ENCODE peak calls at places on chromosomes 2 and 18, in five cellular contexts. One of them, this sample, is unnamed.

GRCh38 chr18:31399336-31400032 is 22.9 kb downstream of the DSG4 start:
- DNase-seq in lower lobe of right lung: no peak
- DNase-seq in IMR-90: no peak
- DNase-seq in neural progenitor cell: no peak
- DNase-seq in astrocyte of the spinal cord: peak
- DNase-seq in this sample: no peak

GRCh38 chr2:29130295-29130694 is 15.1 kb downstream of the CLIP4 start:
- DNase-seq in lower lobe of right lung: no peak
- DNase-seq in IMR-90: peak
- DNase-seq in neural progenitor cell: no peak
- DNase-seq in astrocyte of the spinal cord: peak
- DNase-seq in this sample: no peak

GRCh38 chr2:8669157-8669852 is 12.6 kb upstream of the ID2 start:
- DNase-seq in lower lobe of right lung: no peak
- DNase-seq in IMR-90: peak
- DNase-seq in neural progenitor cell: no peak
- DNase-seq in astrocyte of the spinal cord: peak
- DNase-seq in this sample: peak

GRCh38 chr2:107712857-107713256 is 113.8 kb upstream of the RGPD4 start:
- DNase-seq in lower lobe of right lung: no peak
- DNase-seq in IMR-90: no peak
- DNase-seq in neural progenitor cell: no peak
- DNase-seq in astrocyte of the spinal cord: no peak
- DNase-seq in this sample: no peak

GRCh38 chr18:56043691-56044090 is 455.7 kb upstream of the TCF4 start:
- DNase-seq in lower lobe of right lung: no peak
- DNase-seq in IMR-90: no peak
- DNase-seq in neural progenitor cell: no peak
- DNase-seq in astrocyte of the spinal cord: peak
- DNase-seq in this sample: no peak

GRCh38 chr18:3579701-3580100 is 129.7 kb downstream of the TGIF1 start:
- DNase-seq in lower lobe of right lung: no peak
- DNase-seq in IMR-90: peak
- DNase-seq in neural progenitor cell: no peak
- DNase-seq in astrocyte of the spinal cord: peak
- DNase-seq in this sample: no peak

GRCh38 chr18:2912357-2913299 is 65.8 kb downstream of the EMILIN2 start:
- DNase-seq in lower lobe of right lung: no peak
- DNase-seq in IMR-90: no peak
- DNase-seq in neural progenitor cell: no peak
- DNase-seq in astrocyte of the spinal cord: no peak
- DNase-seq in this sample: no peak

GRCh38 chr2:241064008-241064801 is 37.9 kb downstream of the MTERF4 start:
- DNase-seq in lower lobe of right lung: peak
- DNase-seq in IMR-90: no peak
- DNase-seq in neural progenitor cell: no peak
- DNase-seq in astrocyte of the spinal cord: no peak
- DNase-seq in this sample: peak

GRCh38 chr18:55838841-55839240 is 250.8 kb upstream of the TCF4 start:
- DNase-seq in lower lobe of right lung: no peak
- DNase-seq in IMR-90: peak
- DNase-seq in neural progenitor cell: no peak
- DNase-seq in astrocyte of the spinal cord: peak
- DNase-seq in this sample: no peak

GRCh38 chr2:224457408-224458096 is 55.6 kb upstream of the FAM124B start:
- DNase-seq in lower lobe of right lung: no peak
- DNase-seq in IMR-90: no peak
- DNase-seq in neural progenitor cell: no peak
- DNase-seq in astrocyte of the spinal cord: no peak
- DNase-seq in this sample: no peak

GRCh38 chr2:202171246-202171833 is 67.1 kb downstream of the SUMO1 start:
- DNase-seq in lower lobe of right lung: no peak
- DNase-seq in IMR-90: no peak
- DNase-seq in neural progenitor cell: peak
- DNase-seq in astrocyte of the spinal cord: peak
- DNase-seq in this sample: no peak

GRCh38 chr2:42917374-42918017 is 125.1 kb upstream of the HAAO start:
- DNase-seq in lower lobe of right lung: no peak
- DNase-seq in IMR-90: peak
- DNase-seq in neural progenitor cell: no peak
- DNase-seq in astrocyte of the spinal cord: peak
- DNase-seq in this sample: peak

GRCh38 chr18:75111673-75112485 is 97.1 kb downstream of the PTGR3 start:
- DNase-seq in lower lobe of right lung: no peak
- DNase-seq in IMR-90: peak
- DNase-seq in neural progenitor cell: no peak
- DNase-seq in astrocyte of the spinal cord: no peak
- DNase-seq in this sample: no peak

GRCh38 chr2:96734899-96735585 is 4.8 kb downstream of the LMAN2L start:
- DNase-seq in lower lobe of right lung: no peak
- DNase-seq in IMR-90: peak
- DNase-seq in neural progenitor cell: no peak
- DNase-seq in astrocyte of the spinal cord: no peak
- DNase-seq in this sample: no peak

GRCh38 chr2:128304715-128305554 is 13.7 kb downstream of the HS6ST1 start:
- DNase-seq in lower lobe of right lung: peak
- DNase-seq in IMR-90: peak
- DNase-seq in neural progenitor cell: peak
- DNase-seq in astrocyte of the spinal cord: peak
- DNase-seq in this sample: peak

GRCh38 chr2:75605770-75606535 is 40.6 kb upstream of the MRPL19 start:
- DNase-seq in lower lobe of right lung: peak
- DNase-seq in IMR-90: peak
- DNase-seq in neural progenitor cell: peak
- DNase-seq in astrocyte of the spinal cord: peak
- DNase-seq in this sample: no peak

GRCh38 chr2:36338827-36339145 is 16.8 kb upstream of the CRIM1 start:
- DNase-seq in lower lobe of right lung: no peak
- DNase-seq in IMR-90: peak
- DNase-seq in neural progenitor cell: no peak
- DNase-seq in astrocyte of the spinal cord: peak
- DNase-seq in this sample: no peak

GRCh38 chr2:175236930-175237329 is 55.4 kb upstream of the ATP5MC3 start:
- DNase-seq in lower lobe of right lung: no peak
- DNase-seq in IMR-90: no peak
- DNase-seq in neural progenitor cell: no peak
- DNase-seq in astrocyte of the spinal cord: no peak
- DNase-seq in this sample: no peak

GRCh38 chr18:76430636-76431035 is 64.4 kb downstream of the ZNF516 start:
- DNase-seq in lower lobe of right lung: no peak
- DNase-seq in IMR-90: peak
- DNase-seq in neural progenitor cell: no peak
- DNase-seq in astrocyte of the spinal cord: peak
- DNase-seq in this sample: no peak

GRCh38 chr2:215355801-215356200 is 43.9 kb downstream of the ATIC start:
- DNase-seq in lower lobe of right lung: no peak
- DNase-seq in IMR-90: peak
- DNase-seq in neural progenitor cell: no peak
- DNase-seq in astrocyte of the spinal cord: peak
- DNase-seq in this sample: no peak

GRCh38 chr2:215356948-215357461 is 45.1 kb downstream of the ATIC start:
- DNase-seq in lower lobe of right lung: no peak
- DNase-seq in IMR-90: peak
- DNase-seq in neural progenitor cell: no peak
- DNase-seq in astrocyte of the spinal cord: peak
- DNase-seq in this sample: no peak

GRCh38 chr2:215356334-215356947 is 44.6 kb downstream of the ATIC start:
- DNase-seq in lower lobe of right lung: no peak
- DNase-seq in IMR-90: no peak
- DNase-seq in neural progenitor cell: no peak
- DNase-seq in astrocyte of the spinal cord: peak
- DNase-seq in this sample: no peak

GRCh38 chr2:215352602-215353001 is 40.7 kb downstream of the ATIC start:
- DNase-seq in lower lobe of right lung: no peak
- DNase-seq in IMR-90: no peak
- DNase-seq in neural progenitor cell: no peak
- DNase-seq in astrocyte of the spinal cord: no peak
- DNase-seq in this sample: no peak

GRCh38 chr2:215354771-215355695 is 43.2 kb downstream of the ATIC start:
- DNase-seq in lower lobe of right lung: no peak
- DNase-seq in IMR-90: peak
- DNase-seq in neural progenitor cell: no peak
- DNase-seq in astrocyte of the spinal cord: peak
- DNase-seq in this sample: no peak
- H3K4me3 ChIP-seq in lower lobe of right lung: no peak
- H3K4me3 ChIP-seq in IMR-90: no peak
- H3K4me3 ChIP-seq in neural progenitor cell: no peak
- H3K4me3 ChIP-seq in astrocyte of the spinal cord: no peak
- H3K4me3 ChIP-seq in this sample: no peak

GRCh38 chr18:49654347-49654746 is 92.5 kb downstream of the LIPG start:
- DNase-seq in lower lobe of right lung: no peak
- DNase-seq in IMR-90: no peak
- DNase-seq in neural progenitor cell: no peak
- DNase-seq in astrocyte of the spinal cord: no peak
- DNase-seq in this sample: no peak
- H3K4me3 ChIP-seq in lower lobe of right lung: no peak
- H3K4me3 ChIP-seq in IMR-90: no peak
- H3K4me3 ChIP-seq in neural progenitor cell: no peak
- H3K4me3 ChIP-seq in astrocyte of the spinal cord: no peak
- H3K4me3 ChIP-seq in this sample: no peak

GRCh38 chr18:58255701-58256311 is 211.8 kb downstream of the NEDD4L start:
- DNase-seq in lower lobe of right lung: no peak
- DNase-seq in IMR-90: no peak
- DNase-seq in neural progenitor cell: no peak
- DNase-seq in astrocyte of the spinal cord: no peak
- DNase-seq in this sample: no peak
- H3K4me3 ChIP-seq in lower lobe of right lung: no peak
- H3K4me3 ChIP-seq in IMR-90: no peak
- H3K4me3 ChIP-seq in neural progenitor cell: no peak
- H3K4me3 ChIP-seq in astrocyte of the spinal cord: no peak
- H3K4me3 ChIP-seq in this sample: no peak

GRCh38 chr18:69785466-69785865 is 162.2 kb downstream of the CD226 start:
- DNase-seq in lower lobe of right lung: no peak
- DNase-seq in IMR-90: peak
- DNase-seq in neural progenitor cell: no peak
- DNase-seq in astrocyte of the spinal cord: peak
- DNase-seq in this sample: no peak

GRCh38 chr18:69787825-69788547 is 159.7 kb downstream of the CD226 start:
- DNase-seq in lower lobe of right lung: no peak
- DNase-seq in IMR-90: peak
- DNase-seq in neural progenitor cell: no peak
- DNase-seq in astrocyte of the spinal cord: peak
- DNase-seq in this sample: no peak

GRCh38 chr18:69786427-69786826 is 161.2 kb downstream of the CD226 start:
- DNase-seq in lower lobe of right lung: no peak
- DNase-seq in IMR-90: no peak
- DNase-seq in neural progenitor cell: no peak
- DNase-seq in astrocyte of the spinal cord: no peak
- DNase-seq in this sample: no peak

GRCh38 chr18:69790649-69791048 is 157.0 kb downstream of the CD226 start:
- DNase-seq in lower lobe of right lung: no peak
- DNase-seq in IMR-90: no peak
- DNase-seq in neural progenitor cell: no peak
- DNase-seq in astrocyte of the spinal cord: no peak
- DNase-seq in this sample: no peak

DNA sequence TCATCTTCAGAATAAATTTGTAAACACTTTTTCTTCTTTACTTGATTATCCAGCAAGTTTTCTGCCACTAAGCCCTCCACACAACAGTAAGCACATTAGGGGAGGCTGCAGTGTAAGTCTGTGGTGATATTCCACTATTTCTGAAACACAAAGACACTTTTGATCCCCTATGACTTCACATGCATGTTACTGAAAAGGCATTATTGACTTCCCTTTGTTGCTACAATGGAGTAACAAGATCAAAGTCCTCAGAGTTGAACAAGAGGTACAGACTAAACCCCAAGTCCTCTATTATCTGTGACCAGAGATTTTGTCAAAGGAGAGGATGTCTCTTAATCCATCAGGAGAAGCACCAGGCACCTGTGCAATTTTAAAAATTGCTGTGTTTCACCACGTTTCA is 157.9 kb downstream of the CD226 start:
- DNase-seq in lower lobe of right lung: no peak
- DNase-seq in IMR-90: no peak
- DNase-seq in neural progenitor cell: peak
- DNase-seq in astrocyte of the spinal cord: no peak
- DNase-seq in this sample: no peak
- H3K4me3 ChIP-seq in lower lobe of right lung: no peak
- H3K4me3 ChIP-seq in IMR-90: no peak
- H3K4me3 ChIP-seq in neural progenitor cell: no peak
- H3K4me3 ChIP-seq in astrocyte of the spinal cord: no peak
- H3K4me3 ChIP-seq in this sample: no peak

GRCh38 chr2:230821991-230822520 is 42.7 kb upstream of the ITM2C start:
- DNase-seq in lower lobe of right lung: no peak
- DNase-seq in IMR-90: no peak
- DNase-seq in neural progenitor cell: no peak
- DNase-seq in astrocyte of the spinal cord: no peak
- DNase-seq in this sample: peak

GRCh38 chr2:230825354-230825753 is 39.4 kb upstream of the ITM2C start:
- DNase-seq in lower lobe of right lung: no peak
- DNase-seq in IMR-90: no peak
- DNase-seq in neural progenitor cell: no peak
- DNase-seq in astrocyte of the spinal cord: no peak
- DNase-seq in this sample: no peak

GRCh38 chr2:230821261-230821990 is 43.3 kb upstream of the ITM2C start:
- DNase-seq in lower lobe of right lung: no peak
- DNase-seq in IMR-90: no peak
- DNase-seq in neural progenitor cell: peak
- DNase-seq in astrocyte of the spinal cord: no peak
- DNase-seq in this sample: no peak

GRCh38 chr2:230823264-230823964 is 41.3 kb upstream of the ITM2C start:
- DNase-seq in lower lobe of right lung: no peak
- DNase-seq in IMR-90: no peak
- DNase-seq in neural progenitor cell: no peak
- DNase-seq in astrocyte of the spinal cord: no peak
- DNase-seq in this sample: no peak

DNA sequence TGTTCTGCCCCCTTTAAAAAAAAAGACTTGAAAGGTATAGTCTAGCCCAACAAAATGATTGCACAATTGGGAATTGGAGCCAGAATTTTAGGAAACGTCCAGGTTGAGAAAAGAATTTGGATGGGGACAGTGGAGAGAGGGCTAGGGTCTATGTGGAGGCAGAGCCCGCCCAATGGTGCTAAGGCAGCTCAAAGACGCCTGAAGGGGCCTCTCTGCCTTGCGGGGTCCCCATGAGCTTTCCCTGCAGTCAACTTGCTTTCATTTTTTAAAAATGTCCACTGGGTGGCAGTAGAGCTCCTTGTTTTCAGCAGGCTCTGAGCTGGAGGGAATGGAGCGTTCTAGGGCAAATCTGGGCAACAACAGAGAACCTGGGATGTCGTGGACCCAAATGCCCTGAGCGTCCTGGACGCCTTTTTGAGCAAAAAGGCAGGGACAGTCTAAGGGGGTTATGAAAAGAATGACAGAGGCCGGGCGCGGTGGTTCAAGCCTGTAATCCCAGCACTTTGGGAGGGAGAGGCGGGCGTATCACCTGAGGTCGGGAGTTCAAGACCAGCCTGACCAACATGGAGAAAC is 40.2 kb upstream of the ITM2C start:
- DNase-seq in lower lobe of right lung: no peak
- DNase-seq in IMR-90: peak
- DNase-seq in neural progenitor cell: peak
- DNase-seq in astrocyte of the spinal cord: peak
- DNase-seq in this sample: peak
- H3K4me3 ChIP-seq in lower lobe of right lung: no peak
- H3K4me3 ChIP-seq in IMR-90: peak
- H3K4me3 ChIP-seq in neural progenitor cell: no peak
- H3K4me3 ChIP-seq in astrocyte of the spinal cord: peak
- H3K4me3 ChIP-seq in this sample: no peak